ENCODE peak calls at places on chromosomes 4 and X, in nine cellular contexts. One of them, this sample, is unnamed.

GRCh38 chrX:1657367-1658082 is 42.7 kb downstream of the ASMT start:
- DNase-seq in adrenal gland: peak
- DNase-seq in AG04449: no peak
- DNase-seq in lung microvascular endothelial cell: peak
- DNase-seq in NAMALWA: no peak
- DNase-seq in pancreas: no peak
- DNase-seq in fibroblast of lung: peak
- DNase-seq in activated naive CD8-positive, alpha-beta T cell treated with anti-CD3 and anti-CD28 coated beads, Interleukin-2, amount 50 U/mL, for 24 hours: peak
- DNase-seq in neural progenitor cell: peak
- DNase-seq in this sample: no peak

GRCh38 chr4:109827672-109828071 is at the start of gene RRH:
- DNase-seq in pancreas: no peak
- DNase-seq in NAMALWA: no peak
- DNase-seq in activated naive CD8-positive, alpha-beta T cell treated with anti-CD3 and anti-CD28 coated beads, Interleukin-2, amount 50 U/mL, for 24 hours: no peak
- DNase-seq in adrenal gland: no peak
- DNase-seq in fibroblast of lung: no peak
- DNase-seq in lung microvascular endothelial cell: no peak
- DNase-seq in AG04449: no peak
- DNase-seq in neural progenitor cell: no peak
- DNase-seq in this sample: no peak

GRCh38 chr4:73904491-73904890 is 35.3 kb downstream of the CXCL1 start:
- DNase-seq in NAMALWA: no peak
- DNase-seq in pancreas: no peak
- DNase-seq in fibroblast of lung: peak
- DNase-seq in lung microvascular endothelial cell: no peak
- DNase-seq in adrenal gland: no peak
- DNase-seq in activated naive CD8-positive, alpha-beta T cell treated with anti-CD3 and anti-CD28 coated beads, Interleukin-2, amount 50 U/mL, for 24 hours: no peak
- DNase-seq in AG04449: no peak
- DNase-seq in neural progenitor cell: no peak
- DNase-seq in this sample: no peak

GRCh38 chrX:34655496-34656258 is 1.4 kb downstream of the TMEM47 start:
- DNase-seq in fibroblast of lung: peak
- DNase-seq in neural progenitor cell: peak
- DNase-seq in activated naive CD8-positive, alpha-beta T cell treated with anti-CD3 and anti-CD28 coated beads, Interleukin-2, amount 50 U/mL, for 24 hours: no peak
- DNase-seq in AG04449: no peak
- DNase-seq in NAMALWA: no peak
- DNase-seq in pancreas: no peak
- DNase-seq in adrenal gland: no peak
- DNase-seq in lung microvascular endothelial cell: no peak
- DNase-seq in this sample: no peak

GRCh38 chr4:32847466-32847865 is 2127.3 kb downstream of the PCDH7 start:
- DNase-seq in neural progenitor cell: peak
- DNase-seq in adrenal gland: no peak
- DNase-seq in fibroblast of lung: peak
- DNase-seq in pancreas: no peak
- DNase-seq in lung microvascular endothelial cell: no peak
- DNase-seq in AG04449: no peak
- DNase-seq in NAMALWA: no peak
- DNase-seq in activated naive CD8-positive, alpha-beta T cell treated with anti-CD3 and anti-CD28 coated beads, Interleukin-2, amount 50 U/mL, for 24 hours: no peak
- DNase-seq in this sample: no peak

GRCh38 chr4:8728536-8729407 is 136.2 kb downstream of the CPZ start:
- DNase-seq in neural progenitor cell: no peak
- DNase-seq in activated naive CD8-positive, alpha-beta T cell treated with anti-CD3 and anti-CD28 coated beads, Interleukin-2, amount 50 U/mL, for 24 hours: no peak
- DNase-seq in NAMALWA: no peak
- DNase-seq in AG04449: no peak
- DNase-seq in fibroblast of lung: no peak
- DNase-seq in adrenal gland: peak
- DNase-seq in lung microvascular endothelial cell: no peak
- DNase-seq in pancreas: peak
- DNase-seq in this sample: peak

GRCh38 chr4:155207534-155208257 is 740 bp upstream of the NPY2R start:
- DNase-seq in activated naive CD8-positive, alpha-beta T cell treated with anti-CD3 and anti-CD28 coated beads, Interleukin-2, amount 50 U/mL, for 24 hours: no peak
- DNase-seq in fibroblast of lung: peak
- DNase-seq in lung microvascular endothelial cell: no peak
- DNase-seq in NAMALWA: no peak
- DNase-seq in pancreas: no peak
- DNase-seq in adrenal gland: no peak
- DNase-seq in neural progenitor cell: peak
- DNase-seq in AG04449: no peak
- DNase-seq in this sample: no peak

GRCh38 chrX:108216405-108216804 is 124.8 kb downstream of the ATG4A start:
- DNase-seq in pancreas: no peak
- DNase-seq in fibroblast of lung: peak
- DNase-seq in AG04449: no peak
- DNase-seq in lung microvascular endothelial cell: no peak
- DNase-seq in neural progenitor cell: no peak
- DNase-seq in adrenal gland: no peak
- DNase-seq in NAMALWA: no peak
- DNase-seq in activated naive CD8-positive, alpha-beta T cell treated with anti-CD3 and anti-CD28 coated beads, Interleukin-2, amount 50 U/mL, for 24 hours: no peak
- DNase-seq in this sample: no peak

GRCh38 chr4:5036239-5036638 is 15.0 kb upstream of the STK32B start:
- DNase-seq in neural progenitor cell: no peak
- DNase-seq in activated naive CD8-positive, alpha-beta T cell treated with anti-CD3 and anti-CD28 coated beads, Interleukin-2, amount 50 U/mL, for 24 hours: no peak
- DNase-seq in AG04449: no peak
- DNase-seq in NAMALWA: peak
- DNase-seq in lung microvascular endothelial cell: no peak
- DNase-seq in adrenal gland: no peak
- DNase-seq in pancreas: no peak
- DNase-seq in fibroblast of lung: peak
- DNase-seq in this sample: no peak

GRCh38 chr4:4541661-4542570 is at the start of gene STX18:
- DNase-seq in NAMALWA: peak
- DNase-seq in fibroblast of lung: peak
- DNase-seq in AG04449: peak
- DNase-seq in activated naive CD8-positive, alpha-beta T cell treated with anti-CD3 and anti-CD28 coated beads, Interleukin-2, amount 50 U/mL, for 24 hours: peak
- DNase-seq in adrenal gland: peak
- DNase-seq in lung microvascular endothelial cell: peak
- DNase-seq in pancreas: peak
- DNase-seq in neural progenitor cell: peak
- DNase-seq in this sample: peak

GRCh38 chr4:1198070-1198844 is 25.9 kb upstream of the SPON2 start:
- DNase-seq in NAMALWA: no peak
- DNase-seq in neural progenitor cell: no peak
- DNase-seq in activated naive CD8-positive, alpha-beta T cell treated with anti-CD3 and anti-CD28 coated beads, Interleukin-2, amount 50 U/mL, for 24 hours: no peak
- DNase-seq in lung microvascular endothelial cell: no peak
- DNase-seq in AG04449: no peak
- DNase-seq in adrenal gland: peak
- DNase-seq in pancreas: no peak
- DNase-seq in fibroblast of lung: peak
- DNase-seq in this sample: peak

GRCh38 chrX:132565273-132565672 is 76.4 kb upstream of the MBNL3 start:
- DNase-seq in fibroblast of lung: no peak
- DNase-seq in AG04449: no peak
- DNase-seq in lung microvascular endothelial cell: no peak
- DNase-seq in activated naive CD8-positive, alpha-beta T cell treated with anti-CD3 and anti-CD28 coated beads, Interleukin-2, amount 50 U/mL, for 24 hours: no peak
- DNase-seq in pancreas: no peak
- DNase-seq in neural progenitor cell: no peak
- DNase-seq in adrenal gland: no peak
- DNase-seq in NAMALWA: no peak
- DNase-seq in this sample: no peak

GRCh38 chr4:52643846-52644245 is 15.3 kb downstream of the USP46 start:
- DNase-seq in activated naive CD8-positive, alpha-beta T cell treated with anti-CD3 and anti-CD28 coated beads, Interleukin-2, amount 50 U/mL, for 24 hours: no peak
- DNase-seq in lung microvascular endothelial cell: peak
- DNase-seq in pancreas: peak
- DNase-seq in adrenal gland: peak
- DNase-seq in NAMALWA: no peak
- DNase-seq in fibroblast of lung: peak
- DNase-seq in neural progenitor cell: no peak
- DNase-seq in AG04449: no peak
- DNase-seq in this sample: peak

GRCh38 chrX:2642791-2643190 is 48.3 kb upstream of the CD99 start:
- DNase-seq in adrenal gland: no peak
- DNase-seq in pancreas: no peak
- DNase-seq in activated naive CD8-positive, alpha-beta T cell treated with anti-CD3 and anti-CD28 coated beads, Interleukin-2, amount 50 U/mL, for 24 hours: no peak
- DNase-seq in fibroblast of lung: peak
- DNase-seq in NAMALWA: no peak
- DNase-seq in neural progenitor cell: no peak
- DNase-seq in AG04449: no peak
- DNase-seq in lung microvascular endothelial cell: no peak
- DNase-seq in this sample: no peak

GRCh38 chr4:8267077-8267476 is 2.5 kb upstream of the HTRA3 start:
- DNase-seq in fibroblast of lung: no peak
- DNase-seq in activated naive CD8-positive, alpha-beta T cell treated with anti-CD3 and anti-CD28 coated beads, Interleukin-2, amount 50 U/mL, for 24 hours: peak
- DNase-seq in NAMALWA: peak
- DNase-seq in AG04449: no peak
- DNase-seq in adrenal gland: peak
- DNase-seq in lung microvascular endothelial cell: peak
- DNase-seq in neural progenitor cell: peak
- DNase-seq in pancreas: peak
- DNase-seq in this sample: peak

GRCh38 chrX:64842492-64842891 is 133.8 kb downstream of the ZC4H2 start:
- DNase-seq in pancreas: no peak
- DNase-seq in adrenal gland: no peak
- DNase-seq in NAMALWA: peak
- DNase-seq in activated naive CD8-positive, alpha-beta T cell treated with anti-CD3 and anti-CD28 coated beads, Interleukin-2, amount 50 U/mL, for 24 hours: no peak
- DNase-seq in AG04449: no peak
- DNase-seq in neural progenitor cell: no peak
- DNase-seq in lung microvascular endothelial cell: no peak
- DNase-seq in fibroblast of lung: no peak
- DNase-seq in this sample: no peak

GRCh38 chr4:136471051-136471450 is 1061.2 kb downstream of the PCDH18 start:
- DNase-seq in fibroblast of lung: no peak
- DNase-seq in AG04449: no peak
- DNase-seq in lung microvascular endothelial cell: no peak
- DNase-seq in NAMALWA: no peak
- DNase-seq in neural progenitor cell: no peak
- DNase-seq in pancreas: no peak
- DNase-seq in adrenal gland: no peak
- DNase-seq in activated naive CD8-positive, alpha-beta T cell treated with anti-CD3 and anti-CD28 coated beads, Interleukin-2, amount 50 U/mL, for 24 hours: no peak
- DNase-seq in this sample: no peak

GRCh38 chrX:150898343-150899190 is at the start of gene CD99L2:
- DNase-seq in NAMALWA: peak
- DNase-seq in pancreas: peak
- DNase-seq in activated naive CD8-positive, alpha-beta T cell treated with anti-CD3 and anti-CD28 coated beads, Interleukin-2, amount 50 U/mL, for 24 hours: peak
- DNase-seq in lung microvascular endothelial cell: peak
- DNase-seq in adrenal gland: peak
- DNase-seq in AG04449: no peak
- DNase-seq in fibroblast of lung: peak
- DNase-seq in neural progenitor cell: peak
- DNase-seq in this sample: peak

GRCh38 chrX:12007881-12008280 is 130.4 kb upstream of the FRMPD4 start:
- DNase-seq in pancreas: no peak
- DNase-seq in AG04449: no peak
- DNase-seq in fibroblast of lung: peak
- DNase-seq in adrenal gland: no peak
- DNase-seq in activated naive CD8-positive, alpha-beta T cell treated with anti-CD3 and anti-CD28 coated beads, Interleukin-2, amount 50 U/mL, for 24 hours: no peak
- DNase-seq in lung microvascular endothelial cell: no peak
- DNase-seq in NAMALWA: no peak
- DNase-seq in neural progenitor cell: no peak
- DNase-seq in this sample: no peak

GRCh38 chr4:16056681-16057400 is 27.0 kb downstream of the PROM1 start:
- DNase-seq in activated naive CD8-positive, alpha-beta T cell treated with anti-CD3 and anti-CD28 coated beads, Interleukin-2, amount 50 U/mL, for 24 hours: no peak
- DNase-seq in NAMALWA: no peak
- DNase-seq in adrenal gland: no peak
- DNase-seq in AG04449: no peak
- DNase-seq in lung microvascular endothelial cell: no peak
- DNase-seq in pancreas: no peak
- DNase-seq in neural progenitor cell: peak
- DNase-seq in fibroblast of lung: no peak
- DNase-seq in this sample: no peak

GRCh38 chr4:4670869-4671268 is 129.0 kb upstream of the STX18 start:
- DNase-seq in AG04449: no peak
- DNase-seq in lung microvascular endothelial cell: no peak
- DNase-seq in neural progenitor cell: no peak
- DNase-seq in adrenal gland: no peak
- DNase-seq in fibroblast of lung: peak
- DNase-seq in pancreas: no peak
- DNase-seq in NAMALWA: no peak
- DNase-seq in activated naive CD8-positive, alpha-beta T cell treated with anti-CD3 and anti-CD28 coated beads, Interleukin-2, amount 50 U/mL, for 24 hours: no peak
- DNase-seq in this sample: no peak

GRCh38 chrX:110108381-110108796 is 105.5 kb downstream of the TMEM164 start:
- DNase-seq in NAMALWA: peak
- DNase-seq in lung microvascular endothelial cell: no peak
- DNase-seq in AG04449: no peak
- DNase-seq in pancreas: no peak
- DNase-seq in fibroblast of lung: no peak
- DNase-seq in neural progenitor cell: no peak
- DNase-seq in activated naive CD8-positive, alpha-beta T cell treated with anti-CD3 and anti-CD28 coated beads, Interleukin-2, amount 50 U/mL, for 24 hours: no peak
- DNase-seq in adrenal gland: peak
- DNase-seq in this sample: no peak

GRCh38 chr4:52760256-52760655 is 9.0 kb upstream of the ERVMER34-1 start:
- DNase-seq in lung microvascular endothelial cell: no peak
- DNase-seq in NAMALWA: no peak
- DNase-seq in adrenal gland: no peak
- DNase-seq in pancreas: no peak
- DNase-seq in AG04449: no peak
- DNase-seq in fibroblast of lung: no peak
- DNase-seq in activated naive CD8-positive, alpha-beta T cell treated with anti-CD3 and anti-CD28 coated beads, Interleukin-2, amount 50 U/mL, for 24 hours: no peak
- DNase-seq in neural progenitor cell: no peak
- DNase-seq in this sample: no peak

GRCh38 chrX:4735299-4735698 is 1021.9 kb upstream of the PRKX start:
- DNase-seq in lung microvascular endothelial cell: no peak
- DNase-seq in adrenal gland: no peak
- DNase-seq in pancreas: no peak
- DNase-seq in fibroblast of lung: no peak
- DNase-seq in AG04449: no peak
- DNase-seq in neural progenitor cell: no peak
- DNase-seq in NAMALWA: no peak
- DNase-seq in activated naive CD8-positive, alpha-beta T cell treated with anti-CD3 and anti-CD28 coated beads, Interleukin-2, amount 50 U/mL, for 24 hours: no peak
- DNase-seq in this sample: no peak

GRCh38 chrX:13478740-13479451 is 90.5 kb upstream of the EGFL6 start:
- DNase-seq in pancreas: no peak
- DNase-seq in adrenal gland: no peak
- DNase-seq in AG04449: no peak
- DNase-seq in activated naive CD8-positive, alpha-beta T cell treated with anti-CD3 and anti-CD28 coated beads, Interleukin-2, amount 50 U/mL, for 24 hours: no peak
- DNase-seq in fibroblast of lung: no peak
- DNase-seq in lung microvascular endothelial cell: no peak
- DNase-seq in NAMALWA: no peak
- DNase-seq in neural progenitor cell: no peak
- DNase-seq in this sample: no peak